ENCODE peak calls at places on chromosome 1, in six cellular contexts. R, V, N, C, L and Y are unnamed samples.

GRCh38 chr1:79005945-79006344 is 585 bp downstream of the ADGRL4 start:
- DNase-seq in V (no peak), C (no peak), R (peak), L (no peak), N (no peak), Y (peak)

GRCh38 chr1:240492832-240493440 is 119.0 kb downstream of the GREM2 start:
- DNase-seq in C (peak), L (peak), N (peak), R (peak), V (peak), Y (peak)

GRCh38 chr1:17874665-17875064 is 119.5 kb downstream of the ACTL8 start:
- DNase-seq in R (peak), L (no peak), V (peak), N (no peak), C (peak), Y (peak)

GRCh38 chr1:155226910-155227260 is 18.4 kb downstream of the MTX1 start:
- DNase-seq in V (peak), C (no peak), R (peak), N (peak), L (peak), Y (peak)

GRCh38 chr1:85421179-85421578 is 43.8 kb downstream of the DDAH1 start:
- DNase-seq in R (no peak), C (no peak), V (no peak), L (no peak), N (no peak), Y (no peak)

GRCh38 chr1:53498555-53499142 is 39.5 kb downstream of the DMRTB1 start:
- DNase-seq in V (no peak), R (peak), C (no peak), L (no peak), N (no peak), Y (no peak)

GRCh38 chr1:10794724-10795304 is 1.6 kb downstream of the CASZ1 start:
- DNase-seq in R (no peak), C (peak), V (no peak), N (no peak), L (peak), Y (peak)

GRCh38 chr1:90387825-90388224 is 329.3 kb downstream of the BARHL2 start:
- DNase-seq in N (peak), L (no peak), C (no peak), R (no peak), V (no peak), Y (no peak)

GRCh38 chr1:170558731-170559130 is 26.8 kb downstream of the GORAB start:
- DNase-seq in R (no peak), L (no peak), N (no peak), V (no peak), C (no peak), Y (no peak)
- H3K4me3 ChIP-seq in R (no peak), L (no peak), N (no peak), V (no peak), C (no peak), Y (peak)

GRCh38 chr1:145978477-145978859 is 14.0 kb downstream of the POLR3GL start:
- DNase-seq in C (no peak), L (no peak), V (no peak), N (no peak), R (no peak), Y (no peak)
- H4K8ac ChIP-seq in C (no peak), L (no peak), V (peak), N (no peak), R (peak), Y (no peak)

DNA sequence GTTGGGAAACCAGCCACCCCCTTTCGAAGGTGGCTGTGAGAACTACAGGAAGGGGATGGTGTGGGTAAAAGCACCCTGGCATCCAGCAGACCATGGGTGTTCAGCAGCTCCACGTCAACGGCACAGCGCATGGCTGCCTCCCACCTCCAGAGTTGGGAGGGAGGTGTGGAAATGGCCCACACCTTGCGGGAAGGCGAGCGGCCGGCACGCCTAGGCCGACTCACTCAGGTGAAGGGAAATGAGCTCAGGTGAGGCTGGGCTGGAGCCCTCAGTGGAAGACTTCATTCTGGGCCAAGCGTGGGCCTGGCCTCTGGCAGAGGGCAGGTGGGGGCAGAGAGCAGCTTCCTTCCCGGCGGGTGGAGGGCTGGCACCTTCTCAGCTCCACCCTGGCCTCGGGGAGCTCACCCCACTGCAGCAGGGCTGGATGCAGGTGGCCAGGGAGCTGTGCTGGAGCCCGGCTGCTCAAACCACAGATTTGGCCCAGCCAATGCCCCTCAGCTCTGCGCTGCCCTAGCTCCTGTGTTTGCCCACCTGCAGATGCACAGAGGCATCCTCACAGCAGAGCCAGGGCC is 24.8 kb upstream of the ALDH4A1 start:
- DNase-seq in L (no peak), C (no peak), R (no peak), V (no peak), N (no peak), Y (no peak)
- H3K4me3 ChIP-seq in L (no peak), C (no peak), R (no peak), V (no peak), N (no peak), Y (peak)

GRCh38 chr1:27515626-27516025 is 25.7 kb upstream of the WASF2 start:
- DNase-seq in C (no peak), L (no peak), N (no peak), R (no peak), V (no peak), Y (no peak)

GRCh38 chr1:27517305-27517704 is 27.3 kb upstream of the WASF2 start:
- DNase-seq in L (no peak), R (no peak), C (no peak), V (no peak), N (no peak), Y (no peak)

GRCh38 chr1:27518808-27519207 is 28.8 kb upstream of the WASF2 start:
- DNase-seq in C (no peak), N (no peak), L (no peak), V (no peak), R (no peak), Y (no peak)

GRCh38 chr1:27519341-27520258 is 29.6 kb upstream of the WASF2 start:
- DNase-seq in L (no peak), V (no peak), R (no peak), N (no peak), C (peak), Y (no peak)

DNA sequence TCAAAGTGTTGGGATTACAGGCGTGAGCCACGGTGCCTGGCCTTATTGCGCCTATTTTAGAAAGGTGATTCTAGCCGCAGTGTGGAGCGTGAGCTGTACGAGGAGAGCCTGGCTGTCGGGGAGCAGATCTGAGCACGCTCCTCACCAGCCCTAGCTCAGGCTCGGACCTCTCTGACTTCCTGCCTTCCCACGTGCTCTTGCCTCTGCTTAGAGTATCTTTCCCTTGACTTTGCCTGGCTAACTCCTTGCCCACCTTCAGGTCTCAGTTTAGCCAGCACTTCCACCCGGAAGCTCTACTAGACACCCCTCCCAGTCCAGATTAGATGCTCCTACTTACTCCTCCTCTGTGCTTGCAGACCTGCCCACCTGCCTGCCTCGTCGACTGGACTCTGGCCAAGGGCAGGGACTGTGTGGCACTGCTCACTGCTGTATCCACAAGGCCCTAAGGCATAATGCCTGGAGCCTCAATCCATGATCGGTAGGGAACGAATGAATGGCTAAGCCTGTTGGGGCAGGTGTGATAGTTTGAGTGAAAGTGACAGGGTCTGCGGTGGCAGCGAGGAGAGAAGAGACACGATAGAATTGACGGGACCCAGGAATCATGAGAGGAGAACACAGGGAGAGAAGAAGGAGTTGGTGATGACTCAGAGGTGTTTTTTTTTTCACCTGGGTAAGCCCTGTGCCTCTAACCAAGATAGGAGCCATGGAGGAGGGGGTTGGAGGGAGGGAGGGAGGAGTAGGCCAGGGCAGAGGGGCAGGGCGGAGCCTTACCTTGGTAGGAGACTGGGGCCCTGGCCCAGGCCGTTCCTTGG is 28.1 kb upstream of the WASF2 start:
- DNase-seq in C (peak), N (no peak), R (no peak), V (no peak), L (no peak), Y (no peak)
- H4K8ac ChIP-seq in C (no peak), N (no peak), R (no peak), V (no peak), L (no peak), Y (no peak)

GRCh38 chr1:161739865-161740566 is 9.6 kb upstream of the DUSP12 start:
- DNase-seq in L (no peak), R (no peak), N (no peak), C (no peak), V (no peak), Y (no peak)
- H3K4me3 ChIP-seq in L (no peak), R (no peak), N (no peak), C (no peak), V (no peak), Y (no peak)

DNA sequence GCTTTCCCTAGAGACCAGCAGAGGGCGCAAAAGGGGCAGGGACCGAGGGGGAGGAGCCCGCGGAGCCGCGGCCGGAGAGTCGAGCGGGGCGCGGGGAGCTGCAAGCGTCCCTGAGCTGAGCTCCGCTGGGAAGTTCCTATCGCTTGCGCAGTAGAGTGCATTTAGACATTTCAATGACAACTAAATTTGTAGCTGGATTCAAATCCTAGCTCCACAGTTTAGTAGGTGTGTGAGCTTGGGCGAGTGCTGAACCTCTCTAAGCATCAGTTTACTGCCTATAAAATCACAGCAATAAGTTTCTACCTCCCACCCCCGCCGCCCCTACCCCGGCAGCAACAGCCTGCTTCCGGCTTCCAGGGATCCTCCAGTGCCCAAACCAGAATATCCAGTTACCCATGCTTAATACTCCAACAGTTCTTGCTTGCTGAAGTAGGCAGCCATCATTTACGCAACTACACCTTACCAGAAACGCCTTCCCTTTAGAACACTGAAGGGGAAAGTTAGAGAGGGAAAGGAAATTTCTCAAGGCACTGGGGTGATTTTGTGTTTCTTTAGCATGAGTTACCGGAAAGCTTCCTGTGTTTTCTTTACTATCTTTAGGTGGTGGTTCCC is 9.1 kb downstream of the TLR5 start:
- DNase-seq in V (peak), L (peak), N (peak), R (peak), C (peak), Y (peak)
- H4K8ac ChIP-seq in V (peak), L (no peak), N (no peak), R (no peak), C (no peak), Y (no peak)

DNA sequence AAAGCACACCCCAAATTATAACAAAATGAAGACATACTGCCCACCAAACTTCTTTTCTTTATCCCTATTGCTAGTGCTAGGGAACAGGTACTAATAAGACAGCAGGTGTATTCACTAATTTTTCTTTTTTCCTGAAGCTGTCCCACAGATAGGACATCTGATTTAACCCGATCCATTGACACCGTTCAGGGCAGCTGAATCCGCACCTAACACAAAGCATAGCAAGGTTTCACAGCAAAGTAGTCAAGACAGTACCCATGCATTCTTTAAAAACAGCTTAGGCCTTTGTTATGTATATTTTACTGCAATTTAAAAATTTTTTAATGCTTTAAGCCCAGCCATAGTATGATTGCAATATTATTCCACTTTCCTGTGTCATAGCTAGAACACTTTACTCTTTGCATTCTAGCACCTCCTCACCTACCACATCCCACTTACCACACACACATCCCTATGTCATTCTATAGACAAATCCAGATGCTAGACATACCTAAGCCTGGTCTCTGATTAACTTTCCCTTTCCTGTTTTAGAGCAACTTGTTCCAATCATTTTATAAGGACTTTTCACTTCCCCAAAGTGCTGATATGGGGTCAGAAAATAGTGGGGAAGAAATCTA is 40.4 kb downstream of the GATAD2B start:
- DNase-seq in C (no peak), L (no peak), V (no peak), R (peak), N (no peak), Y (no peak)
- H3K4me3 ChIP-seq in C (no peak), L (no peak), V (no peak), R (no peak), N (no peak), Y (no peak)

GRCh38 chr1:224498574-224499170 is 64.1 kb upstream of the WDR26 start:
- DNase-seq in L (peak), R (peak), N (no peak), V (peak), C (peak), Y (peak)
- H4K8ac ChIP-seq in L (peak), R (peak), N (no peak), V (peak), C (no peak), Y (peak)

DNA sequence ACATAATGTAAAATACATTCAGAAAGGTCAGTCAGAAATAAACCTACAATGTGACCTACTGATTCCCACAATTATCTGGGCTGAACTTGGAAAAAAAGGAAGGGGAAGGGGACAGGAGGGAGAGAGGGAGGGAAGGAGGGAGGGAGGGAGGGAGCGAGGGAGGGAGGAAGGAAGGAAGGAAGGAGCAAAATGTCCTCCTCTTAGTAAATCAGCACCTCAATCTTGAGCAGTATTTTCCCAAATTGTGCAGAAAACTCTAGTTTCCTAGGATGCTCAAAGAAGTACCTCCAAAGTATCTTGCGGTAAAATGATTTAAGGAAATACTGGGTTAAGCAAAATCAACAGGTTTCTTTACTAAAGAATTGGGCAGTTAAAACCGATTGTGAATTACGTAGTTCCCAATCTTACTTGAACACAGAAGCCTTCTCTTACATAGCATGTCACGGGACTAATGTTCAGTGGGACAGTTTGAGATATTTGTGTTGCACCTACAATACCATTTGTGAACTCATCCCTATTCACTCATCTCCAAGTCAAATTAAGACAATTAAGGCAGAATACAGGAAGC is 51.0 kb upstream of the ASPM start:
- DNase-seq in R (no peak), N (no peak), V (no peak), L (no peak), C (no peak), Y (no peak)
- H3K4me3 ChIP-seq in R (no peak), N (no peak), V (no peak), L (no peak), C (no peak), Y (no peak)

GRCh38 chr1:193125369-193125768 is 3.5 kb downstream of the CDC73 start:
- DNase-seq in R (no peak), C (no peak), L (no peak), N (no peak), V (no peak), Y (no peak)

GRCh38 chr1:193123751-193124150 is 1.9 kb downstream of the CDC73 start:
- DNase-seq in N (no peak), C (peak), R (no peak), L (no peak), V (no peak), Y (no peak)

GRCh38 chr1:193120604-193121166 is 1.1 kb upstream of the CDC73 start:
- DNase-seq in N (no peak), R (no peak), L (no peak), C (no peak), V (no peak), Y (no peak)

GRCh38 chr1:193118803-193119730 is 2.8 kb upstream of the CDC73 start:
- DNase-seq in N (no peak), R (no peak), L (no peak), C (no peak), V (no peak), Y (no peak)

GRCh38 chr1:193121616-193122593 is at the start of gene CDC73:
- DNase-seq in V (peak), L (peak), N (peak), R (peak), C (peak), Y (peak)
- H4K8ac ChIP-seq in V (peak), L (peak), N (no peak), R (peak), C (no peak), Y (peak)